ENCODE peak calls at places on chromosomes 16 and 17, in five cellular contexts. One of them, this sample, is unnamed.
A peak's percentile ranks its signal among the peaks of the same experiment; 100 is the strongest.

GRCh38 chr17:16969931-16970906 is 1.7 kb downstream of the TNFRSF13B start:
- DNase-seq in endothelial cell of umbilical vein: no peak
- DNase-seq in GM23338: no peak
- DNase-seq in neural progenitor cell: no peak
- DNase-seq in HCT116: no peak
- DNase-seq in this sample: no peak

GRCh38 chr16:85134794-85135153 is 22.5 kb upstream of the CIBAR2 start:
- DNase-seq in HCT116: no peak
- DNase-seq in GM23338: no peak
- DNase-seq in endothelial cell of umbilical vein: no peak
- DNase-seq in neural progenitor cell: no peak
- DNase-seq in this sample: no peak

GRCh38 chr16:51056331-51056730 is 94.7 kb downstream of the SALL1 start:
- DNase-seq in neural progenitor cell: no peak
- DNase-seq in endothelial cell of umbilical vein: no peak
- DNase-seq in HCT116: no peak
- DNase-seq in GM23338: no peak
- DNase-seq in this sample: no peak

GRCh38 chr16:87625241-87625797 is 23.0 kb downstream of the JPH3 start:
- DNase-seq in HCT116: no peak
- DNase-seq in neural progenitor cell: no peak
- DNase-seq in GM23338: no peak
- DNase-seq in endothelial cell of umbilical vein: no peak
- DNase-seq in this sample: no peak

GRCh38 chr16:54597222-54597621 is 310.6 kb upstream of the IRX3 start:
- DNase-seq in neural progenitor cell: no peak
- DNase-seq in endothelial cell of umbilical vein: no peak
- DNase-seq in HCT116: no peak
- DNase-seq in GM23338: no peak
- DNase-seq in this sample: no peak

GRCh38 chr17:17391575-17392370 is 85.0 kb upstream of the MED9 start:
- DNase-seq in GM23338: peak; percentile 22
- DNase-seq in HCT116: no peak
- DNase-seq in endothelial cell of umbilical vein: no peak
- DNase-seq in neural progenitor cell: no peak
- DNase-seq in this sample: no peak

GRCh38 chr16:67565470-67566100 is 3.3 kb downstream of the CTCF start:
- DNase-seq in GM23338: no peak
- DNase-seq in neural progenitor cell: no peak
- DNase-seq in endothelial cell of umbilical vein: no peak
- DNase-seq in HCT116: no peak
- DNase-seq in this sample: no peak

GRCh38 chr16:53476867-53477266 is 26.1 kb downstream of the AKTIP start:
- DNase-seq in neural progenitor cell: no peak
- DNase-seq in HCT116: no peak
- DNase-seq in GM23338: no peak
- DNase-seq in endothelial cell of umbilical vein: no peak
- DNase-seq in this sample: no peak

GRCh38 chr17:57195790-57196460 is 60.4 kb upstream of the MSI2 start:
- DNase-seq in neural progenitor cell: no peak
- DNase-seq in endothelial cell of umbilical vein: no peak
- DNase-seq in GM23338: no peak
- DNase-seq in HCT116: no peak
- DNase-seq in this sample: peak; percentile 61

DNA sequence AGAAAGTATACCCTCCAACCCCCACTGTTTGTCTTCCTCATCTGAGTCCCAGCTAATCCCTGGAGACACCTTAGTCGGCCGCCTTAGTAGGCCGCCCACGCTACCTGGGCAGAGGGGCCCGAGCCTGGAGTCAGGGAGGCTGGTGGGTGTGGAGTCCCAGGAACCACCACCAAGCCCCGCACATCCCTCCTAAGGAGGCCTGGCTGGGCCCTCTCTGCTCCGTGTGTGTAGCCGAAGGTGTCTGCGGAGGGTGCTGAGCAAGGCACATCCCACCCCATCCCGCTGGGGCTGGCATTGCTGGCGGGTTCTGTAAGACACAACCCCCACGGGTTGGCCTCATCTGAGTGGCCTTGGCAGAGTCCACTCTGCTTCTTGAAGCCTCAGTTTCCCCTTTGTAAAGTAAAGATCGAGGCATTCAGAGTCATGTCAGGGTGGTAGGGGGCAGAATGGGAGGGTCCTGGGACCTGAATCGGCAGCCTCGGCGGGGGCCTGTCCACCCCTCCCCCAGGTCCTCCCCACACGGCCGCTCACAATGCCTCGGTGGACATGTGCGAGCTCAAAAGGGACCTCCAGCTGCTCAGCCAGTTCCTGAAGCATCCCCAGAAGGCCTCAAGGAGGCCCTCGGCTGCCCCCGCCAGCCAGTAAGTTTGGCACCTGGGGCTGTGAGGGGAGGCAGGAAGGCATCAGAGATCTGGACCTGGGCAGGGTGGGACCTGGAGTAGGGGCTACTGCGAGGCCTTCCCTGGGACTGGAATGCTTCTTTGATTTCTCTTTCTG is 15.2 kb upstream of the ADGRG3 start:
- DNase-seq in HCT116: no peak
- DNase-seq in neural progenitor cell: no peak
- DNase-seq in endothelial cell of umbilical vein: no peak
- DNase-seq in GM23338: no peak
- DNase-seq in this sample: no peak
- H3K27ac ChIP-seq in HCT116: no peak overlapping the region
- H3K27ac ChIP-seq in neural progenitor cell: no peak overlapping the region
- H3K27ac ChIP-seq in endothelial cell of umbilical vein: no peak overlapping the region
- H3K27ac ChIP-seq in GM23338: no peak overlapping the region
- H3K27ac ChIP-seq in this sample: no peak overlapping the region

DNA sequence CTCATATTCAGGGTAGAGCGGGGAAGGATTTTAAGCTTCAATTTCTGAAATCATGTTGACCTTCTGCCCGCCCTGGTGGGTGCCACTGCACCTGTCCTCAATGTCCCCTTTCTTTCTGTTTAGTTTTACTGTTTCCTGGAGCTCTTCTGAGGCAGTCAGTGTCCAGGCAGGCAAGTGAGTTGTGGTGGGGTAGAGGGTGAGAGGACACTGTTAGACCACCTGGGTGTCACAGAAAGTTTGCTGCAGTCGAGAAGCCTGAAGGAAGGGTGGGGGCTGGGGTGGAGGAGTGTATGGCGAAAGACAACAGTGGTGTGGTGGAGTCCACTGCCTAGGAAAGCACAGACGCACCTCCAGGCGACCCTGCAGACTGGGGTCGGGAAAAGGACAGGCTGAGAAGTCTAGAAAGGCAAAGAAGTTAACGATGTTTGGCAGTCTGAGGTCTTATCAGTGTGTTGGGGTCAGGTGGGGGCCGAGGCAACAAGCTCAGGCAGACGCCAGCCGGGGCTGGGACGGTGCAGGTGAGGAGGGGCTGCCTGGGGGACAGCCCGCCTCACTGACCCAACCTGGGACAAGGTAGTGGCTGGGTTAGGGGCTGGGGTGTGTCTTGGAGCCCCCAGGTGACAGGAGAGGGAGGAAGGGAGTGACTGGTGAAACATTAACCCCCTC is 23.3 kb upstream of the HOXB13 start:
- DNase-seq in GM23338: no peak
- DNase-seq in HCT116: no peak
- DNase-seq in endothelial cell of umbilical vein: no peak
- DNase-seq in neural progenitor cell: no peak
- DNase-seq in this sample: no peak
- TF ChIP-seq EZH2 in GM23338: peak; percentile 44
- TF ChIP-seq EZH2 in HCT116: no peak
- TF ChIP-seq EZH2 in endothelial cell of umbilical vein: peak; percentile 22
- TF ChIP-seq EZH2 in neural progenitor cell: peak; percentile 15
- TF ChIP-seq EZH2 in this sample: peak; percentile 27

DNA sequence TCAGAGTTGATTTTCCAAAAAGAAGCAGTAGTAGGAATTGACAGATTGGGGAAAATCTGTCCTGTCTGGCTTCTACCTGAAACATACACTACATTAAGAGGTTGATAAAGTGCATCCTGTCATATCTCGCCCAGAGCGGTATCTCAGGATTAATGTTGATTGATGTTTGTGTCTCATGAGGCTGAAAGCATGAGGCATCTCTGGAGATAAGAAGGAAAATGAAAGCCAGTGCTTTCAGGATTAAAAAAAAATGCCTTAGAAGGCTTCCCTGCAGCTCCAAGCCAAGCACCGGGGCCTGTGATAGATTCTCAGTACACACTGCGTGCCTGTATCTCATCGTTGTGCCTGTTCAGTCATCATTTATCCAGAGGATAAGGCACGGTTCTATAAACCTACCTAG is 26.4 kb upstream of the CD300E start:
- DNase-seq in GM23338: no peak
- DNase-seq in neural progenitor cell: no peak
- DNase-seq in HCT116: no peak
- DNase-seq in endothelial cell of umbilical vein: no peak
- DNase-seq in this sample: no peak
- H3K27ac ChIP-seq in GM23338: no peak overlapping the region
- H3K27ac ChIP-seq in neural progenitor cell: no peak overlapping the region
- H3K27ac ChIP-seq in HCT116: no peak overlapping the region
- H3K27ac ChIP-seq in endothelial cell of umbilical vein: no peak overlapping the region
- H3K27ac ChIP-seq in this sample: no peak overlapping the region

GRCh38 chr17:79811888-79812205 is 15.0 kb upstream of the CBX8 start:
- DNase-seq in neural progenitor cell: no peak
- DNase-seq in HCT116: no peak
- DNase-seq in endothelial cell of umbilical vein: no peak
- DNase-seq in GM23338: no peak
- DNase-seq in this sample: no peak
- TF ChIP-seq EZH2 in neural progenitor cell: no peak
- TF ChIP-seq EZH2 in HCT116: no peak
- TF ChIP-seq EZH2 in endothelial cell of umbilical vein: peak; percentile 100
- TF ChIP-seq EZH2 in GM23338: no peak
- TF ChIP-seq EZH2 in this sample: peak; percentile 84